ENCODE peak calls at places on chromosome 9, in seven cellular contexts. O, U, V, G, D, X and M are unnamed samples.

GRCh38 chr9:2857564-2858198 is 13.8 kb upstream of the PUM3 start:
- DNase-seq in O (peak), U (peak), V (peak), G (peak), D (peak), X (peak), M (peak)

GRCh38 chr9:98867434-98868168 is 60.1 kb downstream of the GALNT12 start:
- DNase-seq in O (no peak), U (peak), V (no peak), G (no peak), D (no peak), X (peak), M (peak)

GRCh38 chr9:18472915-18473314 is 1.0 kb upstream of the ADAMTSL1 start:
- DNase-seq in O (no peak), U (peak), V (no peak), G (no peak), D (no peak), X (no peak), M (no peak)

GRCh38 chr9:90523953-90524352 is 118.7 kb downstream of the DIRAS2 start:
- DNase-seq in O (no peak), U (no peak), V (no peak), G (no peak), D (no peak), X (no peak), M (no peak)

GRCh38 chr9:121735065-121735791 is 83.8 kb downstream of the DAB2IP start:
- DNase-seq in O (peak), U (peak), V (peak), G (peak), D (peak), X (no peak), M (no peak)

GRCh38 chr9:94952553-94953373 is 226.3 kb downstream of the AOPEP start:
- DNase-seq in O (peak), U (peak), V (no peak), G (no peak), D (no peak), X (no peak), M (no peak)

GRCh38 chr9:4042966-4043365 is 256.9 kb downstream of the GLIS3 start:
- DNase-seq in O (no peak), U (no peak), V (no peak), G (no peak), D (no peak), X (no peak), M (no peak)

GRCh38 chr9:137045294-137046093 is 483 bp downstream of the NPDC1 start:
- DNase-seq in O (no peak), U (peak), V (peak), G (no peak), D (no peak), X (no peak), M (no peak)

GRCh38 chr9:12816656-12817101 is 41.9 kb downstream of the LURAP1L start:
- DNase-seq in O (no peak), U (no peak), V (no peak), G (peak), D (no peak), X (no peak), M (no peak)

GRCh38 chr9:1005043-1005667 is 28.7 kb downstream of the DMRT3 start:
- DNase-seq in O (no peak), U (peak), V (peak), G (peak), D (no peak), X (no peak), M (no peak)

GRCh38 chr9:134967547-134967930 is 49.8 kb upstream of the FCN1 start:
- DNase-seq in O (no peak), U (no peak), V (no peak), G (no peak), D (no peak), X (peak), M (peak)

GRCh38 chr9:136835162-136835931 is 6.9 kb upstream of the AJM1 start:
- DNase-seq in O (no peak), U (no peak), V (no peak), G (no peak), D (no peak), X (no peak), M (no peak)

GRCh38 chr9:131621551-131622321 is 76.4 kb downstream of the PRRT1B start:
- DNase-seq in O (no peak), U (no peak), V (no peak), G (no peak), D (peak), X (no peak), M (no peak)

GRCh38 chr9:316382-316965 is 101.8 kb downstream of the DOCK8 start:
- DNase-seq in O (no peak), U (peak), V (no peak), G (no peak), D (no peak), X (no peak), M (no peak)

GRCh38 chr9:135082536-135082935 is 4.9 kb upstream of the OLFM1 start:
- DNase-seq in O (no peak), U (no peak), V (no peak), G (no peak), D (no peak), X (peak), M (peak)

GRCh38 chr9:82891321-82891720 is 171.6 kb downstream of the RASEF start:
- DNase-seq in O (no peak), U (no peak), V (no peak), G (no peak), D (no peak), X (no peak), M (no peak)

DNA sequence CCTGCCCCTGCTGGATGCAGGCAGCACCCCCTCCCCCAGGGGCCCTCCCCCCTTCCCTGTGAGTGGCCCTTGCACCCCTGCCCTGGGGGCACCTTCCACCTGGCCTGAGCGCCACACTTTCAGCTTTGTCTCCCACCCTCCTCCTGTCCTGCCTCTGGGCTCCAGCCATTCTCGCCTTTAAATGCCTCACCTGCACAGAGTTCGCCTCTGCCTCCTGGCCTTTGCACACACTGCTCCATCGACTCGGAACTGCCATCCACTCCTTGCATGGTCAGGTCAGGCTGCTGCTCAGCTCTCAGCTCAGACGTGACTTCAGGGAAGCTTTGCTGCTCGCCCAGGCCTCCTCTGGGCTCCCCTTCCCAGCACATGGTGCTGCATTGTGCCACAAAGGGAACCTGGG is 10.2 kb downstream of the FAM163B start:
- DNase-seq in O (no peak), U (no peak), V (no peak), G (no peak), D (no peak), X (no peak), M (no peak)
- TF ChIP-seq POLR2AphosphoS5 in O (no peak), U (no peak), V (no peak), G (no peak), D (no peak), X (no peak), M (no peak)

GRCh38 chr9:127837346-127837745 is 17.1 kb downstream of the ENG start:
- DNase-seq in O (no peak), U (no peak), V (no peak), G (no peak), D (no peak), X (peak), M (no peak)

GRCh38 chr9:127833555-127833954 is 20.9 kb downstream of the ENG start:
- DNase-seq in O (no peak), U (no peak), V (no peak), G (no peak), D (no peak), X (no peak), M (no peak)

GRCh38 chr9:127835930-127836586 is 18.4 kb downstream of the ENG start:
- DNase-seq in O (no peak), U (peak), V (no peak), G (no peak), D (no peak), X (peak), M (peak)

GRCh38 chr9:127838375-127839078 is 15.9 kb downstream of the ENG start:
- DNase-seq in O (no peak), U (peak), V (no peak), G (no peak), D (no peak), X (peak), M (peak)
- TF ChIP-seq POLR2AphosphoS5 in O (no peak), U (peak), V (no peak), G (no peak), D (no peak), X (no peak), M (peak)

GRCh38 chr9:32339424-32339823 is 45.0 kb upstream of the ACO1 start:
- DNase-seq in O (no peak), U (no peak), V (no peak), G (no peak), D (no peak), X (no peak), M (no peak)
- TF ChIP-seq POLR2AphosphoS5 in O (no peak), U (no peak), V (no peak), G (no peak), D (no peak), X (no peak), M (no peak)

GRCh38 chr9:133635903-133636531 is at the start of gene DBH:
- DNase-seq in O (no peak), U (no peak), V (no peak), G (no peak), D (no peak), X (no peak), M (no peak)
- TF ChIP-seq POLR2AphosphoS5 in O (no peak), U (no peak), V (no peak), G (no peak), D (no peak), X (no peak), M (no peak)

DNA sequence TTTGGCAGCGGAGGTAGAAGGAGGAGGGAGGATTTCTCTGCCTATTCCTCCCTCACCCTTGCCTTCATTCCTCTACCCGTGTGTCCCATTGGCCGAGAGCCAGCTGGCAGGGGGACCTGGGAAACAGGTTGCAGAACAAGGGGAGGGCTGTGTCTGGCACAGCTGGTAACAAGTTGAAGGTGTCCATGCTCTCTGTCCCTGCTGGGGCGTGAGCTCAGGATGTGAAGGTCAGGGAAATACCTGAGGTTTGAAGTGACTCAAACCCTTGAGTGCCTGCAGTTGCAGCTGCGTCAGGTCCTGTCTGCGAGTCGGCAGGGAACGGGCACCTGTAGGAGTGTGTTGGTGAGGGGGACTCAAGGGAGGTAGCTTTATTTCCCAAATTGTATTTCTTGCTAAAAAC is 16.2 kb downstream of the MIGA2 start:
- DNase-seq in O (no peak), U (no peak), V (no peak), G (no peak), D (no peak), X (peak), M (no peak)
- TF ChIP-seq POLR2AphosphoS5 in O (no peak), U (no peak), V (no peak), G (no peak), D (no peak), X (no peak), M (no peak)

GRCh38 chr9:5630038-5630507 is 1.2 kb downstream of the RIC1 start:
- DNase-seq in O (no peak), U (peak), V (peak), G (peak), D (no peak), X (no peak), M (no peak)
- TF ChIP-seq POLR2AphosphoS5 in O (no peak), U (no peak), V (no peak), G (peak), D (no peak), X (no peak), M (no peak)

GRCh38 chr9:129202613-129203555 is 24.8 kb upstream of the IER5L start:
- DNase-seq in O (peak), U (peak), V (peak), G (peak), D (peak), X (peak), M (peak)
- TF ChIP-seq POLR2AphosphoS5 in O (no peak), U (no peak), V (no peak), G (no peak), D (no peak), X (no peak), M (peak)

GRCh38 chr9:16180091-16180490 is 627.2 kb downstream of the CCDC171 start:
- DNase-seq in O (no peak), U (no peak), V (no peak), G (no peak), D (no peak), X (no peak), M (no peak)
- TF ChIP-seq POLR2AphosphoS5 in O (no peak), U (no peak), V (no peak), G (no peak), D (no peak), X (no peak), M (no peak)

DNA sequence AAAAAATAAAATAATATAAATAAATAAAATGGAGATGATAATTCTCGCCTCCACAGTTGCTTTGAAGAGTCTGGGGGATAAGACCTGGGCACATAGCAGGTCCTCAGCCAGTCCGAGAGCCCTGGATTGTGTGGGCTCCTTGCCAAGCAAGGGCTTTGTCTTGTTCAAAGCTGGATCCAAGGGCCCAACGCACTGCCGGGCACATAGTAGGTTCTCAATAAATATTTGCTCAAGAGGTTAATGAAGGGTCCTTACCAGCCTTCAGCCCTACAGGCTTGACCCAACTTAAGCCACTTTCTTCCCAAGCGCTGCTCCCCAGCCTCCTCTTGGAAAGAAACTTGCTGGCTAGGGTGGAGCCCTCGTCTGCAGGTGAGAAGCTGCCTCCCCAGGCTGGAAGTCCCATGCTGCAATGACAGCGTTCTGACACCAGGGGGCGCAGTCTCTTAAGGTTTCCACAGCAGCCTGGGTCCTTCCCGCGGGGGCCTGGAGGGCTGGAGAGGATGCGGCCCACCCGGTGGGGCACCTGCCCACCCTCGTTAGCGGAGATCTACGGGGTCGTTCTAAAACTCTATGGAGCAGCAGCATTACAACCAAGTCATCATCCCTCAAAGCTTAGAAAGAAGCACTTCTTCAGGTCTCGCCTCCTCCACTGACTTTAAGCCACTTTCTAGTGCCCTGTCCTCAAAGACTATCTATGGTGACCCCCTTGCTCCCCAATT is 115.2 kb downstream of the LHX2 start:
- DNase-seq in O (peak), U (peak), V (peak), G (peak), D (peak), X (peak), M (peak)
- TF ChIP-seq POLR2AphosphoS5 in O (no peak), U (no peak), V (no peak), G (no peak), D (no peak), X (no peak), M (no peak)

DNA sequence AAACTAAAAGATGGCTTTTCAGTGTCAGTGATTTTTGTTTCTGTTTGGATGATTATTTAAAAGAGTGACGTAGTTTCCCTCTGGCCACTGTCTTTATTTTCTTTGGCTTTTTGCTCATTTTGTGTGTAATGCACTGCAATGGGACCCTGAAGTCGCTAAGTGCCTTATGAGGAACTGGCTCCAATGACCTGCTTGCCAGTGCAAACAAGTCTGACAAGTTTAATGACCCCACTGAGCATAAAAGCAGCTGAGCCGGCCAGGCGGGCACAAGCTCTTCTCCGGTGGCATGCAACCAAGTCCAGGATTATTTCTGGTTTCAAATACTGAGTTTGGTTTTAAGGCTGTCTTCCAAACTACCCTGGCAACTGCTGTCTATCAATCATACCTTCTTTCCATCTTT is 15.6 kb upstream of the GNA14 start:
- DNase-seq in O (no peak), U (peak), V (no peak), G (no peak), D (no peak), X (no peak), M (no peak)
- TF ChIP-seq POLR2AphosphoS5 in O (no peak), U (no peak), V (no peak), G (no peak), D (no peak), X (no peak), M (no peak)